ENCODE peak calls at places on chromosomes 3 and 15, in four cellular contexts. G, C, P and A are unnamed samples.

GRCh38 chr15:74264081-74264501 is 28.0 kb downstream of the CCDC33 start:
- DNase-seq in P (no peak), G (no peak), C (no peak), A (peak)

GRCh38 chr3:150371741-150372254 is 36.3 kb upstream of the TSC22D2 start:
- DNase-seq in P (peak), C (peak), G (peak), A (no peak)

GRCh38 chr15:25515633-25516032 is 76.8 kb upstream of the UBE3A start:
- DNase-seq in P (no peak), C (no peak), G (no peak), A (no peak)

GRCh38 chr15:46618984-46619383 is 984.2 kb downstream of the SQOR start:
- DNase-seq in C (no peak), G (no peak), P (no peak), A (no peak)

GRCh38 chr3:148128136-148128535 is 569.6 kb upstream of the AGTR1 start:
- DNase-seq in G (no peak), P (no peak), C (no peak), A (no peak)

GRCh38 chr3:32045091-32045964 is 61.1 kb upstream of the GPD1L start:
- DNase-seq in P (no peak), G (peak), C (peak), A (peak)

GRCh38 chr3:13879102-13879945 is 547 bp downstream of the WNT7A start:
- DNase-seq in P (no peak), C (peak), G (no peak), A (no peak)

GRCh38 chr15:68311859-68312557 is 34.5 kb downstream of the FEM1B start:
- DNase-seq in G (no peak), C (no peak), P (no peak), A (no peak)

GRCh38 chr15:94731286-94731685 is 499.9 kb downstream of the MCTP2 start:
- DNase-seq in P (no peak), C (no peak), G (no peak), A (no peak)

GRCh38 chr3:167733961-167734497 is 663 bp downstream of the PDCD10 start:
- DNase-seq in C (peak), P (no peak), G (no peak), A (no peak)

GRCh38 chr15:76576526-76577279 is 240.1 kb downstream of the ISL2 start:
- DNase-seq in G (peak), P (peak), C (no peak), A (no peak)

GRCh38 chr3:24157106-24157505 is 212.0 kb downstream of the NR1D2 start:
- DNase-seq in C (no peak), G (no peak), P (no peak), A (no peak)

GRCh38 chr3:195204360-195205166 is 66.4 kb downstream of the XXYLT1 start:
- DNase-seq in P (peak), C (no peak), G (no peak), A (peak)

GRCh38 chr3:4795905-4796304 is 183.3 kb upstream of the BHLHE40 start:
- DNase-seq in C (no peak), P (no peak), G (no peak), A (no peak)

GRCh38 chr3:119859728-119860127 is 77.8 kb downstream of the NR1I2 start:
- DNase-seq in P (no peak), G (no peak), C (no peak), A (no peak)

GRCh38 chr15:80179025-80179759 is 26.4 kb downstream of the FAH start:
- DNase-seq in C (peak), P (no peak), G (peak), A (no peak)

GRCh38 chr3:184560992-184561328 is 625 bp upstream of the EPHB3 start:
- DNase-seq in P (no peak), C (no peak), G (no peak), A (no peak)

GRCh38 chr3:134836921-134837320 is 41.9 kb downstream of the EPHB1 start:
- DNase-seq in G (no peak), P (no peak), C (no peak), A (no peak)

GRCh38 chr3:23071306-23071705 is 131.8 kb upstream of the UBE2E2 start:
- DNase-seq in C (no peak), G (no peak), P (no peak), A (no peak)

GRCh38 chr3:108182339-108182738 is 39.9 kb downstream of the IFT57 start:
- DNase-seq in P (no peak), C (no peak), G (no peak), A (peak)